ENCODE peak calls at places on chromosomes 2 and 18, in seven cellular contexts. V is neural progenitor cell, I is HCT116, N is K562, B is neuronal stem cell, A is H1, O is H9. Z is an unnamed sample.

GRCh38 chr18:29753379-29753778 is 1289.2 kb downstream of the DSC3 start:
- DNase-seq in N (no peak), V (no peak), I (no peak), O (no peak), B (no peak), A (no peak), Z (no peak)

GRCh38 chr2:173264603-173265366 is 89.9 kb upstream of the CDCA7 start:
- DNase-seq in B (no peak), O (peak; percentile 47), A (no peak), N (no peak), V (no peak), I (no peak), Z (peak; percentile 90)

GRCh38 chr2:122011493-122012270 is 256.2 kb downstream of the TSN start:
- DNase-seq in V (no peak), B (no peak), N (no peak), O (no peak), A (no peak), I (no peak), Z (no peak)

GRCh38 chr2:64186698-64187605 is 42.7 kb upstream of the PELI1 start:
- DNase-seq in O (no peak), B (no peak), V (no peak), A (no peak), N (no peak), I (no peak), Z (peak; percentile 65)

GRCh38 chr2:46225150-46225480 is 72.1 kb upstream of the EPAS1 start:
- DNase-seq in N (no peak), V (no peak), A (no peak), I (no peak), B (no peak), O (no peak), Z (no peak)

GRCh38 chr2:69184224-69184623 is 171.2 kb downstream of the ANTXR1 start:
- DNase-seq in B (no peak), O (no peak), V (no peak), N (no peak), I (no peak), A (no peak), Z (no peak)

GRCh38 chr18:75544051-75544481 is 116.6 kb upstream of the SMIM21 start:
- DNase-seq in I (peak; percentile 50), A (no peak), O (no peak), B (no peak), V (no peak), N (no peak), Z (no peak)

GRCh38 chr2:98378901-98379300 is 32.6 kb downstream of the CNGA3 start:
- DNase-seq in I (no peak), O (no peak), V (no peak), B (no peak), A (peak; percentile 35), N (no peak), Z (no peak)

GRCh38 chr2:216735086-216735485 is 39.7 kb upstream of the IGFBP5 start:
- DNase-seq in V (no peak), B (no peak), A (no peak), I (no peak), N (no peak), O (no peak), Z (no peak)

GRCh38 chr2:230234845-230235244 is 9.3 kb downstream of the SP140 start:
- DNase-seq in N (no peak), V (no peak), I (no peak), B (no peak), O (no peak), A (no peak), Z (no peak)

GRCh38 chr18:40048886-40049650 is 1906.0 kb upstream of the PIK3C3 start:
- DNase-seq in O (no peak), V (no peak), A (no peak), I (no peak), N (no peak), B (no peak), Z (no peak)

GRCh38 chr2:40559175-40559574 is 107.3 kb upstream of the SLC8A1 start:
- DNase-seq in A (no peak), O (no peak), B (no peak), V (no peak), N (no peak), I (no peak), Z (no peak)

GRCh38 chr2:209946539-209946938 is 55.9 kb upstream of the RPE start:
- DNase-seq in O (no peak), N (no peak), A (no peak), V (no peak), I (no peak), B (no peak), Z (no peak)

GRCh38 chr18:59085797-59086196 is 53.9 kb upstream of the SEC11C start:
- DNase-seq in V (no peak), O (no peak), N (no peak), B (no peak), A (no peak), I (no peak), Z (no peak)

GRCh38 chr2:9373047-9373446 is 50.3 kb downstream of the ITGB1BP1 start:
- DNase-seq in A (no peak), N (no peak), I (no peak), O (no peak), B (no peak), V (no peak), Z (peak; percentile 46)

GRCh38 chr2:9370746-9371145 is 52.6 kb downstream of the ITGB1BP1 start:
- DNase-seq in B (no peak), O (no peak), N (no peak), I (no peak), A (no peak), V (no peak), Z (no peak)

GRCh38 chr2:9375857-9376428 is 47.4 kb downstream of the ITGB1BP1 start:
- DNase-seq in V (no peak), B (no peak), A (no peak), O (no peak), N (no peak), I (no peak), Z (peak; percentile 60)

GRCh38 chr2:9374071-9374730 is 49.1 kb downstream of the ITGB1BP1 start:
- DNase-seq in B (no peak), I (no peak), A (no peak), O (no peak), V (no peak), N (no peak), Z (no peak)

DNA sequence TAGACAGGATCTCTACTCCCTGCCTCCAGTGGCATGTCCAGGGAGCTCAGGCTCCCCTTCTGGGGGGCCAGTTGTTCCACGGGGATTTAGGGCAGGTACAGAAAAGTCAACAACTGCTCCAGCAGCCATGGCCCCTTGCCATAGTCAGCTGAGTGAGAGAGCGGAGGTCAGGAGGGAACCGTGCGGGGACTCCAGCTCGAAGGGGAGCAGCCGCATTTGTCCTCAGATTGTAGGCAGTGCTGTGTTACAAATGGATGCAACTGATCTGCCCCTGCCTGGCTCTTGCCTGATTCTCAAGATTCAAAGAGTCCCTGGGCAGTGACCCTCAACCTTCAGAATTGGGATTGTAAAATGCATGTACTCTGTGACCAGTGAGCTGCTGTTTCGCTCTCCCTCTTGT is 49.8 kb downstream of the ITGB1BP1 start:
- DNase-seq in N (no peak), V (no peak), O (no peak), I (no peak), B (no peak), A (no peak), Z (no peak)
- H3K4me2 ChIP-seq in N (no peak overlapping the region), V (no peak overlapping the region), O (no peak overlapping the region), I (no peak overlapping the region), B (no peak overlapping the region), A (no peak overlapping the region), Z (no peak overlapping the region)

GRCh38 chr2:88398122-88398655 is 54.3 kb downstream of the FOXI3 start:
- DNase-seq in A (no peak), V (peak; percentile 26), O (no peak), I (no peak), B (no peak), N (no peak), Z (no peak)
- H3K4me1 ChIP-seq in A (no peaks in the 10 kb centered on the region), V (peaks cover 8% of the 10 kb centered on the region), O (no peaks in the 10 kb centered on the region), I (no peaks in the 10 kb centered on the region), B (no peaks in the 10 kb centered on the region), N (no peaks in the 10 kb centered on the region), Z (no peaks in the 10 kb centered on the region)

DNA sequence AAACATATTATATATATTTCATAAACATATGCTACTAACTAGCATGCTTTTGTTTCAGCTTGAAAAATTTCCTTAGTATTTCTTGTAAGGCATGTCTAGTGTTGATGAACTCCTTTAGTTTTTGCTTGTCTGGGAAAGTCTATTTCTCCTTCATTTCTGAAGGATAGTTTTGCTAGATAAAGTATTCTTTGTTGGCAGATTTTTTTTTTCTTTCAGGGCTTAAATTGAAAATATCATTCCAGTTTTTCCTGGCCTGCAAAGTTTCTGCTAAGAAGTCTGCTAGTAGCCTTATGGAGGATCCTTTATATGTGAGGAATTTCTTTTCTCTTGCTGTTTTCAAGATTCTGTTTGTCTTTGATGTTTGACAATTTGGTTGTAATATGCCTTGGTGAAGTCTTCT is 183.5 kb downstream of the SLC4A3 start:
- DNase-seq in A (no peak), V (no peak), I (no peak), N (no peak), B (no peak), O (no peak), Z (no peak)
- H3K4me2 ChIP-seq in A (no peak overlapping the region), V (no peak overlapping the region), I (no peak overlapping the region), N (no peak overlapping the region), B (no peak overlapping the region), O (no peak overlapping the region), Z (no peak overlapping the region)

GRCh38 chr2:45007356-45007755 is 1.9 kb downstream of the SIX2 start:
- DNase-seq in V (no peak), B (no peak), N (no peak), O (no peak), I (no peak), A (no peak), Z (no peak)

GRCh38 chr2:45004569-45005181 is 4.6 kb downstream of the SIX2 start:
- DNase-seq in O (peak; percentile 69), N (no peak), B (no peak), I (no peak), A (peak; percentile 82), V (peak; percentile 71), Z (no peak)

GRCh38 chr2:45005261-45006002 is 3.8 kb downstream of the SIX2 start:
- DNase-seq in V (peak; percentile 65), B (no peak), N (no peak), O (no peak), I (no peak), A (peak; percentile 56), Z (no peak)

GRCh38 chr2:45006942-45007287 is 2.3 kb downstream of the SIX2 start:
- DNase-seq in V (peak; percentile 23), I (no peak), B (no peak), A (no peak), O (no peak), N (no peak), Z (no peak)

DNA sequence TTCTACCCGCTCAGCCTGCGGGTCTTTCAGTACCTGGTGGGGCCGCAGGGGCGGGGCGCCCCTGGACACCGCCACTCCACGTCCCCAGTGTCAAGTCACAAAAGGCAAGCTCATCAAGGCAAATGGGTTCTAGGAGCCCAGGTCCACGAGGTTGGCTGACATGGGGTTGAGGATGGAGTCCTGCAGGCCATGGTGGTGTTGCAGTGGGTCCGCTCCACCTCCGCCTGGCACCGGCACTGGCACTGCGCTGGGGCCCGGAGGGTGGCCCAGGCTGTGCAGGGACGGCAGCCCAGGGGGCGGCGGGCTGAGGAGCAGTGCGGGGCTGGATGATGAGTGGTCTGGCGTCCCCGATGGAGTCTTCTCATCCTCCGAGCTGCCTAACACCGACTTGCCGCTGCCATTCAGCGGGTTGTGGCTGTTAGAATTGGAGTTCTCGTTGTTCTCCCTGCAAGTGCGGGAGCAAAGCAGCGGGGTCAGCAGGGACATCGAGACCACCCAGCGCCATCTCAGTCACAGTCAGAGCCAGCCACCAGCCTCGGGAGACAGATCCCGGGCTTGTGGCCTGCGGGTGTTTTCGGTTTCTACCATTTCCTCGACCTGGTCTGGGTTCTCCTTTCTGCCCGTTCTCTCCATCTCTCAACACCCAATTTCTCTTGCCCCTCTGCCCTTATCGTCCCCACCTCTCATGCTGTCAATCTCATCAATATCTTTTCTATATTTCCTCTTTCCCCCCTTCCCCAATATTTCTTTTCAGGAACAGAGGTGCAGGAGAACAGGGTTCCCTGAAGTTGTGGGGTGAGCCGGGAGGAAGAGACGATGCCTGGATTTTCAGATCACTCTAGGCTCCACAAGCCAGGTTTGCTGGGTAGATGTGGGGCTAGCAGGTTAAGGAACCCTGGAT is 3.0 kb downstream of the SIX2 start:
- DNase-seq in B (no peak), V (peak; percentile 31), I (no peak), N (no peak), O (no peak), A (no peak), Z (no peak)
- H3K4me1 ChIP-seq in B (peaks cover 13% of the 10 kb centered on the region), V (peaks cover 36% of the 10 kb centered on the region), I (peaks cover 7% of the 10 kb centered on the region), N (no peaks in the 10 kb centered on the region), O (no peaks in the 10 kb centered on the region), A (no peaks in the 10 kb centered on the region), Z (peaks cover 3% of the 10 kb centered on the region)

Z was measured in Karpas-422.